ENCODE peak calls at places on chromosome 18, in six cellular contexts. G is type B pancreatic cell, W is progenitor cell of endocrine pancreas, F is mesothelial cell of epicardium, C is GM12865, Z is pancreas. J is an unnamed sample.

GRCh38 chr18:48053881-48054586 is 123.6 kb upstream of the SMAD2 start:
- DNase-seq in G (no peak), W (no peak), F (no peak), C (no peak), Z (no peak), J (no peak)

GRCh38 chr18:5481621-5482020 is 62.2 kb downstream of the EPB41L3 start:
- DNase-seq in G (no peak), W (no peak), F (no peak), C (no peak), Z (no peak), J (no peak)

GRCh38 chr18:32831781-32832180 is 59.0 kb upstream of the KLHL14 start:
- DNase-seq in G (no peak), W (no peak), F (no peak), C (no peak), Z (no peak), J (no peak)

GRCh38 chr18:73340135-73340934 is 472.5 kb upstream of the NETO1 start:
- DNase-seq in G (no peak), W (no peak), F (no peak), C (no peak), Z (no peak), J (no peak)

GRCh38 chr18:52484977-52485376 is 145.0 kb downstream of the DCC start:
- DNase-seq in G (no peak), W (no peak), F (no peak), C (no peak), Z (no peak), J (no peak)

GRCh38 chr18:12013186-12013916 is 32.0 kb downstream of the IMPA2 start:
- DNase-seq in G (no peak), W (no peak), F (no peak), C (no peak), Z (peak), J (no peak)

GRCh38 chr18:24209558-24209957 is 70.7 kb downstream of the CABYR start:
- DNase-seq in G (no peak), W (no peak), F (no peak), C (no peak), Z (no peak), J (no peak)

GRCh38 chr18:45856526-45856925 is 31.1 kb downstream of the SIGLEC15 start:
- DNase-seq in G (no peak), W (no peak), F (no peak), C (no peak), Z (no peak), J (no peak)

GRCh38 chr18:55185391-55185790 is 226.1 kb upstream of the CCDC68 start:
- DNase-seq in G (no peak), W (no peak), F (no peak), C (no peak), Z (no peak), J (no peak)

GRCh38 chr18:60739212-60739611 is 366.6 kb upstream of the MC4R start:
- DNase-seq in G (no peak), W (no peak), F (no peak), C (no peak), Z (no peak), J (no peak)

GRCh38 chr18:32478317-32478716 is 7.6 kb upstream of the GAREM1 start:
- DNase-seq in G (no peak), W (no peak), F (no peak), C (no peak), Z (no peak), J (no peak)

GRCh38 chr18:55859116-55859515 is 271.1 kb upstream of the TCF4 start:
- DNase-seq in G (no peak), W (no peak), F (no peak), C (no peak), Z (no peak), J (no peak)

GRCh38 chr18:21012308-21012707 is 99.3 kb downstream of the ROCK1 start:
- DNase-seq in G (no peak), W (no peak), F (no peak), C (no peak), Z (no peak), J (no peak)

GRCh38 chr18:78884502-78884901 is 95.1 kb upstream of the SALL3 start:
- DNase-seq in G (no peak), W (no peak), F (no peak), C (no peak), Z (no peak), J (no peak)

GRCh38 chr18:9181275-9181674 is 44.7 kb downstream of the ANKRD12 start:
- DNase-seq in G (no peak), W (no peak), F (no peak), C (no peak), Z (no peak), J (no peak)

GRCh38 chr18:79258447-79258846 is 137.3 kb upstream of the NFATC1 start:
- DNase-seq in G (no peak), W (no peak), F (no peak), C (peak), Z (no peak), J (no peak)

GRCh38 chr18:60096428-60096827 is 196.6 kb downstream of the PMAIP1 start:
- DNase-seq in G (no peak), W (no peak), F (no peak), C (no peak), Z (no peak), J (no peak)

GRCh38 chr18:13233746-13234527 is 15.4 kb downstream of the LDLRAD4 start:
- DNase-seq in G (no peak), W (no peak), F (peak), C (no peak), Z (no peak), J (no peak)

GRCh38 chr18:61581578-61582204 is 248.5 kb downstream of the CDH20 start:
- DNase-seq in G (peak), W (peak), F (peak), C (peak), Z (peak), J (peak)

GRCh38 chr18:39842042-39842791 is 2112.8 kb upstream of the PIK3C3 start:
- DNase-seq in G (no peak), W (no peak), F (peak), C (no peak), Z (no peak), J (no peak)

GRCh38 chr18:76406791-76407190 is 88.3 kb downstream of the ZNF516 start:
- DNase-seq in G (peak), W (no peak), F (peak), C (no peak), Z (no peak), J (no peak)

GRCh38 chr18:58615150-58616132 is 13.4 kb downstream of the ALPK2 start:
- DNase-seq in G (no peak), W (no peak), F (no peak), C (peak), Z (no peak), J (no peak)

GRCh38 chr18:49619792-49620191 is 57.9 kb downstream of the LIPG start:
- DNase-seq in G (no peak), W (no peak), F (no peak), C (no peak), Z (peak), J (no peak)

GRCh38 chr18:23245461-23245860 is 110.2 kb downstream of the CABLES1 start:
- DNase-seq in G (no peak), W (no peak), F (no peak), C (no peak), Z (no peak), J (no peak)

GRCh38 chr18:59200787-59201186 is 19.2 kb upstream of the GRP start:
- DNase-seq in G (no peak), W (no peak), F (no peak), C (peak), Z (no peak), J (no peak)

GRCh38 chr18:3340015-3340681 is 78.2 kb downstream of the MYL12B start:
- DNase-seq in G (no peak), W (no peak), F (no peak), C (no peak), Z (no peak), J (no peak)

GRCh38 chr18:79911871-79912270 is 39.6 kb downstream of the SLC66A2 start:
- DNase-seq in G (no peak), W (no peak), F (no peak), C (no peak), Z (no peak), J (no peak)

GRCh38 chr18:9933865-9934264 is 20.0 kb downstream of the VAPA start:
- DNase-seq in G (no peak), W (no peak), F (no peak), C (no peak), Z (no peak), J (no peak)

GRCh38 chr18:46518438-46518837 is 138.6 kb downstream of the LOXHD1 start:
- DNase-seq in G (no peak), W (no peak), F (no peak), C (no peak), Z (no peak), J (no peak)

GRCh38 chr18:70172225-70172624 is 33.3 kb downstream of the RTTN start:
- DNase-seq in G (no peak), W (no peak), F (no peak), C (peak), Z (no peak), J (no peak)
- TF ChIP-seq CTCF in G (peak), W (peak), F (no peak), C (peak), Z (no peak), J (no peak)

GRCh38 chr18:25614168-25614567 is 262.2 kb upstream of the ZNF521 start:
- DNase-seq in G (no peak), W (no peak), F (no peak), C (no peak), Z (no peak), J (no peak)
- TF ChIP-seq CTCF in G (no peak), W (no peak), F (no peak), C (peak), Z (no peak), J (no peak)

GRCh38 chr18:34758378-34758948 is 48.4 kb downstream of the DTNA start:
- DNase-seq in G (no peak), W (no peak), F (no peak), C (no peak), Z (no peak), J (no peak)

GRCh38 chr18:34760444-34760843 is 50.3 kb downstream of the DTNA start:
- DNase-seq in G (no peak), W (no peak), F (no peak), C (no peak), Z (no peak), J (no peak)

GRCh38 chr18:34767601-34768027 is 57.5 kb downstream of the DTNA start:
- DNase-seq in G (no peak), W (no peak), F (no peak), C (peak), Z (no peak), J (no peak)

GRCh38 chr18:34764451-34764850 is 54.4 kb downstream of the DTNA start:
- DNase-seq in G (no peak), W (no peak), F (no peak), C (no peak), Z (no peak), J (no peak)
- TF ChIP-seq CTCF in G (peak), W (peak), F (peak), C (no peak), Z (no peak), J (peak)

DNA sequence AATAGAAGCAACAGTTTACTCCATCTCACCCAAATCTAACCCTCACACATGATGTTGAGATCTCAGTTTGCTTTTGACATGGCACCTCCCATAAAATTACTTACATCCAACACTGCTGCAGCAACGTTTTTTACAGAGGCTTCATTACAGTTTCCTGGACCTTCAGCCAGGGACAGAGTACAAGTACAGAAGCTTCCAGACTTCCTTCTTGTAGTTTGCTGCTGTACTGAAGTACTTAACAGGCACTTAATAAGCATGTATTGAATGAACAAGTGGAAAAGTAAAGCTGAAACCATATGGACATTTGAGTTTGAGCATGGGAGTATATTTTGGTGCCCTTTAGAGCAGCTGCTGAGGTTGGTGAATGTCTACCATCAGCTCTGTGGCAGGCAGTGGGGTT is 514.2 kb downstream of the PTPRM start:
- DNase-seq in G (no peak), W (no peak), F (no peak), C (no peak), Z (no peak), J (no peak)
- TF ChIP-seq CTCF in G (no peak), W (no peak), F (no peak), C (no peak), Z (no peak), J (no peak)

DNA sequence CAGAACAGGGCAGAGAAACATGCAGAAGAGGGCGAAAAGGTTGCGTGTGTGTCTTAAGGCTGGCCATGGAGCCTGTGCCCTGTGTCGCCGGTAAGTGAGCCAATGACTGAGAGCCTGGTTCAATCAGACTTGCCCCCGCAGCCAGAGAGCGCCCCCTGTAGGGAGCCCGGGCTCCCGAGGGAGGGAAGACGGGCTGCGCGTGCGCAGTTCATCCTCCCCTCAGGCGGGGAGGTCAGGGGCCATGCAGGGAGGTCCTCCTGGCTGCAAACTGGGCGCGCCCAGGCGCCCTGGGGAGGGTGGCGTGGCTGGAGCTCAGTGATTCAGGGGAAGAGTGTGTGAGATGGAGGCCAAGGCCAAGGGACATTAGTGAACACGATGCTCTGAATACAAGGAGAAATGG is 276.6 kb downstream of the PHLPP1 start:
- DNase-seq in G (no peak), W (no peak), F (no peak), C (no peak), Z (no peak), J (no peak)
- TF ChIP-seq CTCF in G (no peak), W (no peak), F (no peak), C (peak), Z (no peak), J (no peak)

GRCh38 chr18:36624451-36625167 is 204.2 kb downstream of the TPGS2 start:
- DNase-seq in G (no peak), W (no peak), F (no peak), C (no peak), Z (no peak), J (no peak)
- TF ChIP-seq CTCF in G (no peak), W (no peak), F (no peak), C (no peak), Z (no peak), J (no peak)

GRCh38 chr18:29361843-29362242 is 1184.9 kb upstream of the CDH2 start:
- DNase-seq in G (no peak), W (no peak), F (no peak), C (peak), Z (no peak), J (no peak)
- TF ChIP-seq CTCF in G (no peak), W (no peak), F (no peak), C (no peak), Z (no peak), J (no peak)

GRCh38 chr18:67845035-67845434 is 328.5 kb upstream of the DSEL start:
- DNase-seq in G (no peak), W (no peak), F (no peak), C (no peak), Z (no peak), J (no peak)
- TF ChIP-seq CTCF in G (no peak), W (no peak), F (no peak), C (no peak), Z (no peak), J (no peak)

GRCh38 chr18:75161629-75162028 is 47.3 kb downstream of the PTGR3 start:
- DNase-seq in G (no peak), W (no peak), F (no peak), C (no peak), Z (no peak), J (no peak)
- TF ChIP-seq CTCF in G (no peak), W (no peak), F (no peak), C (no peak), Z (no peak), J (no peak)

GRCh38 chr18:63303562-63303961 is 16.0 kb downstream of the BCL2 start:
- DNase-seq in G (no peak), W (no peak), F (no peak), C (no peak), Z (no peak), J (no peak)

GRCh38 chr18:63306249-63306648 is 13.3 kb downstream of the BCL2 start:
- DNase-seq in G (no peak), W (no peak), F (no peak), C (no peak), Z (no peak), J (no peak)

GRCh38 chr18:63301458-63301857 is 18.1 kb downstream of the BCL2 start:
- DNase-seq in G (no peak), W (no peak), F (no peak), C (no peak), Z (no peak), J (no peak)

GRCh38 chr18:63299837-63300787 is 19.5 kb downstream of the BCL2 start:
- DNase-seq in G (no peak), W (no peak), F (no peak), C (peak), Z (no peak), J (no peak)

DNA sequence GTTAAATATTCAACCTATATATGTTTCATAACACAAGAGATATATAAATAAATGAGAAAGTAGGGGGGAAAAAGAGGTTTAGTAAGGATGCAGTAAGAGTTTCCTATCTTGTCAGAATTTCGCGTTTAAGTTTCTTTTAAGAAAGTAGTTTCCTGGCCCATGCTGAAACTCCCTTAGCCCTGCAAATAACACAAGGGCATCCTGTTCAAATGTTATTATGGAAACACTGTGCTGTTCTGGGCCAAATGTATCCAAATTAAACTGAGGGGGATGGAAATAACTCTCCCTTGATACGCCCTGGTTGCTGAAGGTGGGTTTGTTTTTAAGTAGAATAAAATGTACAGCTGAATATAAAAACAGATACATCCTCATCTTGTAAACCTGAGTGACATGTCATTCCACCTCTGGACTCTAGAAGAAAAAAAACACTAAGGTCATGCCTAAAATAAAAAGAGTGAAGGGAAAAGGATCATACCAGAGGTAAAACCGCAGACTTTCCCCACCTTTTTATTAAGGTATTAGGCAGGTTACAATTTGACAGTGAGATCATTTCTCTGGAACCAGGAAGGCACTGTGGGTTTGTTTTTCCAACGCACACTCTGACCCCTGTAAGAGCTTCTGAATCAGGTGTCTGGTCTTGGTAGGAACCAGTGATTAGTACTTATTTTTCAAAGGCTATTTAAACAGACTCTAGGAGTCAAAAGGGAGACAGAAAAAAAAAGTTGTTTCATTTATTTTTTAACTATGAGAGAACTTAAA is 16.7 kb downstream of the BCL2 start:
- DNase-seq in G (no peak), W (no peak), F (no peak), C (no peak), Z (no peak), J (no peak)
- TF ChIP-seq CTCF in G (no peak), W (no peak), F (no peak), C (no peak), Z (no peak), J (no peak)

J was measured in endothelial cell.